ENCODE peak calls at places on chromosome 1, in five cellular contexts. Q, N, D, G and L are unnamed samples.

GRCh38 chr1:234771642-234772344 is 161.8 kb upstream of the IRF2BP2 start:
- DNase-seq in Q (no peak), G (no peak), N (no peak), D (peak; percentile 3), L (no peak)

GRCh38 chr1:14255711-14256110 is 342.8 kb upstream of the KAZN start:
- DNase-seq in D (no peak), G (no peak), N (no peak), Q (no peak), L (no peak)

GRCh38 chr1:30027247-30027646 is 696.1 kb downstream of the MATN1 start:
- DNase-seq in G (no peak), D (no peak), N (no peak), Q (no peak), L (no peak)

GRCh38 chr1:22850281-22850680 is 122.4 kb downstream of the LACTBL1 start:
- DNase-seq in N (no peak), D (no peak), Q (no peak), G (no peak), L (no peak)

GRCh38 chr1:66350001-66350547 is 183.9 kb upstream of the SGIP1 start:
- DNase-seq in D (no peak), Q (no peak), N (no peak), G (no peak), L (no peak)

GRCh38 chr1:234676103-234676594 is 66.2 kb upstream of the IRF2BP2 start:
- DNase-seq in N (peak; percentile 66), G (peak; percentile 86), D (peak; percentile 97), Q (no peak), L (peak; percentile 41)

GRCh38 chr1:8524637-8525157 is 206.8 kb downstream of the SLC45A1 start:
- DNase-seq in N (no peak), D (no peak), Q (no peak), G (no peak), L (no peak)

GRCh38 chr1:177975588-177976495 is 6.0 kb upstream of the SEC16B start:
- DNase-seq in Q (no peak), G (no peak), D (no peak), N (no peak), L (no peak)

GRCh38 chr1:22848374-22848773 is 124.3 kb downstream of the LACTBL1 start:
- DNase-seq in N (no peak), D (no peak), Q (no peak), G (no peak), L (no peak)

GRCh38 chr1:226569879-226570547 is 21.4 kb downstream of the STUM start:
- DNase-seq in G (no peak), Q (no peak), D (peak; percentile 53), N (no peak), L (peak; percentile 36)

GRCh38 chr1:224087358-224087757 is 26.6 kb upstream of the FBXO28 start:
- DNase-seq in G (no peak), Q (no peak), N (no peak), D (no peak), L (no peak)

GRCh38 chr1:107016376-107016978 is 40.0 kb upstream of the PRMT6 start:
- DNase-seq in N (no peak), Q (no peak), D (no peak), G (no peak), L (no peak)

GRCh38 chr1:10632691-10633090 is 157.9 kb downstream of the PEX14 start:
- DNase-seq in G (no peak), Q (no peak), D (no peak), N (no peak), L (no peak)

GRCh38 chr1:81617308-81618027 is 183.3 kb upstream of the ADGRL2 start:
- DNase-seq in D (no peak), Q (no peak), G (no peak), N (no peak), L (no peak)

GRCh38 chr1:23383547-23384311 is 14.1 kb upstream of the ZNF436 start:
- DNase-seq in G (no peak), Q (no peak), D (no peak), N (no peak), L (no peak)

GRCh38 chr1:21045351-21045750 is 131.3 kb downstream of the EIF4G3 start:
- DNase-seq in Q (no peak), G (no peak), N (no peak), D (no peak), L (no peak)

GRCh38 chr1:195709821-195710220 is 898.4 kb downstream of the KCNT2 start:
- DNase-seq in N (no peak), G (no peak), D (no peak), Q (no peak), L (no peak)

GRCh38 chr1:231272880-231273279 is 31.9 kb downstream of the GNPAT start:
- DNase-seq in Q (no peak), D (no peak), G (no peak), N (no peak), L (no peak)

GRCh38 chr1:60281360-60281932 is 207.9 kb upstream of the C1orf87 start:
- DNase-seq in Q (peak; percentile 19), N (no peak), D (peak; percentile 81), G (peak; percentile 68), L (peak; percentile 27)

GRCh38 chr1:200774311-200774710 is 35.6 kb downstream of the CAMSAP2 start:
- DNase-seq in Q (no peak), D (no peak), G (no peak), N (no peak), L (no peak)

GRCh38 chr1:108704501-108704900 is 8.2 kb upstream of the FNDC7 start:
- DNase-seq in N (no peak), D (no peak), Q (no peak), G (no peak), L (no peak)

GRCh38 chr1:96416111-96416595 is 305.4 kb upstream of the PTBP2 start:
- DNase-seq in N (no peak), D (no peak), Q (peak; percentile 98), G (no peak), L (no peak)

GRCh38 chr1:40030528-40031135 is 9.9 kb upstream of the CAP1 start:
- DNase-seq in D (no peak), G (no peak), Q (no peak), N (no peak), L (no peak)

GRCh38 chr1:227961651-227962050 is 13.9 kb upstream of the WNT9A start:
- DNase-seq in G (no peak), N (no peak), Q (no peak), D (no peak), L (no peak)

GRCh38 chr1:15950302-15950701 is 25.6 kb downstream of the ZBTB17 start:
- DNase-seq in Q (no peak), N (no peak), G (no peak), D (no peak), L (no peak)

GRCh38 chr1:98457212-98457611 is 204.3 kb upstream of the SNX7 start:
- DNase-seq in G (no peak), Q (no peak), N (no peak), D (no peak), L (no peak)

GRCh38 chr1:44266400-44267344 is 53.4 kb downstream of the DMAP1 start:
- DNase-seq in D (no peak), Q (no peak), G (peak; percentile 65), N (no peak), L (no peak)

GRCh38 chr1:228555074-228555989 is 68.2 kb downstream of the RNF187 start:
- DNase-seq in G (no peak), D (peak; percentile 14), Q (no peak), N (no peak), L (no peak)

GRCh38 chr1:43405876-43406234 is 16.2 kb downstream of the SZT2 start:
- DNase-seq in N (no peak), D (no peak), G (no peak), Q (no peak), L (no peak)

GRCh38 chr1:99869304-99869703 is 19.1 kb downstream of the AGL start:
- DNase-seq in D (no peak), N (no peak), Q (no peak), G (no peak), L (no peak)

GRCh38 chr1:183163311-183163710 is 22.8 kb upstream of the LAMC2 start:
- DNase-seq in G (no peak), N (no peak), Q (no peak), D (no peak), L (no peak)

DNA sequence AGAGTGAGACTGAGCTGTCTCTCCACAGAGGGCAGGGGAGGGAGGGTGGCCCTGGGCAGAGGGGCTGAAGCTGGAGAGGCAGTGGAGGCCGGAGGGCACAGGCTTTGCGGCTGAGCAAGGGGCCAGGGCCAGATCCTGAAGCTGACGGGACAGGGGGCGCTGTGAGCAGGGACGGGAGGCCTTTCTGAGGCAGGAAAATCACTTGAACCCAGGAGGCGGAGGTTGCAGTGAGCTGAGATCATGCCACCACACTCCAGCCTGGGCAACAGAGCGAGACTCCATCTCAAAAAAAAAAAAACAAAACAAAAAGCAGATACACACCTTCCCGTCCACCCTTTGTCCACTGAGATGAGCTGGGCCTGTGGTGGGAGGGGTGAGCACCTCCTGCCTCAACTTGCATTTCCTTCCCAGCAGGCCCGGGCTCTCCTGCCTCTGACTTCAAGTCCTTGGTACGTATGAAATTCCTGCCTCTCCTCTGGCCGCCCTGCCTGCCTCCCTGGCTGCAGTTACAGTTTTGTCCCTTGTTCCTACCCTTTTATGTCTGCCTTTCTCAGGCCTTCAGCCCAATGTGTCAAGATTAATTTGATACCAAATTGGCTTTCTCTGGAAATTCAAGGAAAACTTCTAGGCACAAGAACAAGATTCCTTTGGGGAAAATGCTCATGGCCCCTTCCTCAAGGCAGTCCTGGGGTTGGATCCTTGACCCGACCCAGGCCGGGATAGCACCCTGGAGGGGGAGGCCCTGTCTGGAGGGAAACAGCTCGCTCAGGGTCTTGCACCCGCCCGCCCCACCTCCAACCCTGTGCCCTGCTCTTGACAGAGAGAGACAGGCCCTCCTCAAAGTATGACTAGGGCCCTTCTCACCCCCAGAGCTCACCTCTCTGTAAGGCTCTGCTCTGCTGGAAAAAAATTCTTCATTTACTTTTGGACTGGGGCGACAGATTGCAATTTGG is 11.2 kb upstream of the ADAMTSL4 start:
- DNase-seq in Q (no peak), N (no peak), D (no peak), G (no peak), L (no peak)
- TF ChIP-seq CTCF in Q (no peak), N (no peak), D (peak; percentile 47), G (no peak), L (no peak)

DNA sequence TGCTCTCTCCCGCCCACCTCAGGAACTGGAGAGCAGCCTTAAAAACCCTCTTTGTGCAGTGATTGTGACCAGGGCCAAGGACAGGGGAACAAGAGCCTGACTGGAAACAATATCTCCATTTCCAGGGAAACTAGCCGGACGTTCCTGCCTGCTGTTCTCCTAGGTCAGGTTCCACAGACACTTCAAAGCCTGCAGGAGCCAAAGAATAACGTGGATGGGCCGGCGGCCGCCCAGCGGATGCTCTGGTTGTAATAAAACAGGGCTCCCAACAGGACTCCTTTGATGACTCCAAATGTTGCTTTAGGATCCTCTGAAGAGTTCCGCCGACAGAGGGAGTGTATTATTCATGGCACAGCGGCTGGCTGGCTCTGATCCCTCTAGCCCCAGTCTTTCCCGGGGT is 162.2 kb downstream of the PLXNA2 start:
- DNase-seq in N (no peak), Q (no peak), D (no peak), G (no peak), L (no peak)
- TF ChIP-seq CTCF in N (no peak), Q (peak; percentile 9), D (no peak), G (no peak), L (no peak)

GRCh38 chr1:16986596-16987361 is 6.4 kb upstream of the MFAP2 start:
- DNase-seq in D (peak; percentile 44), Q (no peak), N (no peak), G (no peak), L (no peak)
- TF ChIP-seq CTCF in D (peak; percentile 95), Q (peak; percentile 55), N (peak; percentile 39), G (no peak), L (peak; percentile 63)

DNA sequence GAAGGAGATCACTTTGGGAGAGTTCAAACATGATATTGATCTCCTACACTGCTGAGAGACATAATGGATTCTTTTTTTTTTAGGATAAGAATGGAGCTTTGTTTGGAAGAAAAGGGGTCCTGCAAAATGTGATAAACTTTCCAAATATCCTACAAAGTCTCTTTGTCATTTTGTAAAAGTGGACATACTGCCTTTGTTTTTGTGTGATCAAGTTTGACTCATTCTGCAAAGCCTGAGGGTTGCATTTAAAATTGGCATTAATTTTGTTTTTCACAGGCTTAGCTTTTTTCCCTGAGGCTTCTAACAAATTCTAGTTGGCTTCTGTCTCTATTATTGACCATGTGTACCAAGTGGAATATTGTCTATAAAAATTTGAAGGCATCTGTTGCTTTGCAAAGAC is 113.2 kb downstream of the AK5 start:
- DNase-seq in Q (no peak), D (no peak), N (no peak), G (no peak), L (no peak)
- TF ChIP-seq CTCF in Q (no peak), D (no peak), N (no peak), G (no peak), L (no peak)